ENCODE peak calls at places on chromosome 14, in six cellular contexts. Q is HCT116, J is Panc1, M is OCI-LY7, Z is astrocyte, W is endodermal cell. F is an unnamed sample.

GRCh38 chr14:35196571-35196970 is 74.2 kb downstream of the PRORP start:
- DNase-seq in Q (no peak), J (no peak), M (no peak), Z (no peak), W (no peak), F (no peak)

GRCh38 chr14:63051301-63051700 is 6.0 kb upstream of the KCNH5 start:
- DNase-seq in Q (no peak), J (no peak), M (no peak), Z (no peak), W (no peak), F (no peak)

GRCh38 chr14:94173471-94173884 is 644 bp upstream of the PPP4R4 start:
- DNase-seq in Q (no peak), J (no peak), M (no peak), Z (no peak), W (no peak), F (no peak)

GRCh38 chr14:100640481-100641273 is 53.5 kb upstream of the BEGAIN start:
- DNase-seq in Q (no peak), J (no peak), M (peak), Z (peak), W (no peak), F (peak)

GRCh38 chr14:67358914-67359313 is 690 bp downstream of the ATP6V1D start:
- DNase-seq in Q (no peak), J (no peak), M (no peak), Z (no peak), W (peak), F (no peak)

GRCh38 chr14:29637406-29637805 is 290.2 kb downstream of the PRKD1 start:
- DNase-seq in Q (no peak), J (no peak), M (no peak), Z (peak), W (no peak), F (peak)

GRCh38 chr14:65509842-65510241 is 97.3 kb downstream of the FUT8 start:
- DNase-seq in Q (no peak), J (no peak), M (no peak), Z (no peak), W (no peak), F (no peak)

GRCh38 chr14:77543240-77543551 is 44.6 kb upstream of the ISM2 start:
- DNase-seq in Q (no peak), J (no peak), M (no peak), Z (no peak), W (peak), F (no peak)

GRCh38 chr14:65117795-65118746 is 15.8 kb upstream of the MAX start:
- DNase-seq in Q (no peak), J (no peak), M (no peak), Z (no peak), W (no peak), F (no peak)

GRCh38 chr14:99047436-99048110 is 224.4 kb downstream of the BCL11B start:
- DNase-seq in Q (no peak), J (no peak), M (no peak), Z (peak), W (peak), F (no peak)

GRCh38 chr14:79820866-79821535 is 390.3 kb downstream of the DIO2 start:
- DNase-seq in Q (no peak), J (no peak), M (no peak), Z (no peak), W (no peak), F (no peak)

GRCh38 chr14:76776306-76777251 is 15.3 kb downstream of the VASH1 start:
- DNase-seq in Q (no peak), J (no peak), M (peak), Z (no peak), W (peak), F (no peak)

GRCh38 chr14:99062772-99063418 is 209.1 kb downstream of the BCL11B start:
- DNase-seq in Q (no peak), J (no peak), M (no peak), Z (no peak), W (no peak), F (no peak)

GRCh38 chr14:104582649-104583048 is 3.1 kb downstream of the C14orf180 start:
- DNase-seq in Q (no peak), J (no peak), M (no peak), Z (no peak), W (no peak), F (no peak)

GRCh38 chr14:59582845-59583509 is 6.4 kb upstream of the CCDC175 start:
- DNase-seq in Q (no peak), J (no peak), M (no peak), Z (no peak), W (peak), F (no peak)

GRCh38 chr14:51369814-51370213 is 129.8 kb downstream of the TMX1 start:
- DNase-seq in Q (peak), J (no peak), M (peak), Z (no peak), W (peak), F (no peak)

GRCh38 chr14:54117401-54117800 is 160.8 kb upstream of the BMP4 start:
- DNase-seq in Q (no peak), J (no peak), M (no peak), Z (no peak), W (no peak), F (no peak)

GRCh38 chr14:69055973-69056372 is 76.9 kb upstream of the ACTN1 start:
- DNase-seq in Q (no peak), J (no peak), M (no peak), Z (no peak), W (no peak), F (no peak)
- H3K27ac ChIP-seq in Q (no peak), J (no peak), M (no peak), Z (peak), W (no peak), F (peak)

DNA sequence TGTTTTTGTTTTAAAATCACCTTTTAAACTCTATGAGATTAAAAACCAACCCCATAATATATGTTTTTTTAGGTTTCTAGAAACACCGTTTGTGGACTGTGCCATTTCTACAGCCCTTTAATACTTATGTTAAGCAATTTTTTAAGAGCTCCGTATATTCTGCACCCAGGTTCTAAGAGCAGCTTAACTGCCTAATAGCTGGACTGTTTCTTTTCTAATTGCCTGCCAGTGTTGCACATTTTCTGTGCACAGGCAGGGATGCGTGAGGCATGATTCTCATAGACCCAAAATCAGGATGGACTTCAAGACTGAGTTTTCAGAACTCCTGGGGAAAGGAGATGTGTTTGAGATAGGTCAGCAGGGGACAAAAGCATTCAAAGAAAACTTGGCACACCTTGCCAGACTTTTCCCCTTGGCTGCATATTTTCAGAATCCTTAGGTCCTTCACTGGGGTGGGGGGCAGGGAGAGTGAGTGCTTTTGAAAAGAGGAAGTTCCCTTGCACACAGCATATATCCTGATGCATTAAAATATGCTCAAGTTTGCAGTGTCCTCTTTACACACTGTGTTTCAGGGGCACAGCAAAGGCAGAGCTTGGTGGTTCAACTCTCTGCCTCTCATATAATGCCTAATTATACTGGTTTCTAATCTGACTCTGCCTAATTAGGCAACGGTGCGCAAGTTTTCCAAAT is 27.9 kb downstream of the TMEM30B start:
- DNase-seq in Q (no peak), J (no peak), M (peak), Z (no peak), W (no peak), F (no peak)
- H3K27ac ChIP-seq in Q (no peak), J (no peak), M (peak), Z (no peak), W (no peak), F (peak)

DNA sequence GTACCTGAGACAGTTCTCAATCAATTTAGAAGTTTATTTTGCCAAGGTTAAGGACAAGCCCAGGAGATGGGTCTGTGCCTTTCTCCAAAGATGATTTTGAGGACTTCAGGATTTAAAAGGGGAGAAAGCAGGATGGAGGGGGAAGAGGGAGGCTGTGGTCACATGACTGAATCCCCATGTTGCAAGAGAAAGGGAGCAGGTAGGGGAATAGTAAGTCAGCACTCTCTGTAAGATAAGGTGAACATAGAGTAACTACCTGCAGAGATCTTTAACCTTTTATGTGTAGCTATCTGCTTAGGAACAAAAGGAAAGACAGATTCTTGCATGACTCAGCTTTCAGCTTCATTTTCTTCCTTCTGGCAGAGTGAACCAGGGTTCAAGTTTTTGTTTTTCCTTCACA is 25.9 kb downstream of the DGLUCY start:
- DNase-seq in Q (no peak), J (no peak), M (no peak), Z (no peak), W (no peak), F (no peak)
- H3K27ac ChIP-seq in Q (no peak), J (no peak), M (no peak), Z (no peak), W (no peak), F (no peak)

GRCh38 chr14:93078830-93079229 is 36.9 kb downstream of the ITPK1 start:
- DNase-seq in Q (no peak), J (no peak), M (no peak), Z (peak), W (no peak), F (peak)
- H3K27ac ChIP-seq in Q (no peak), J (no peak), M (no peak), Z (no peak), W (no peak), F (no peak)

DNA sequence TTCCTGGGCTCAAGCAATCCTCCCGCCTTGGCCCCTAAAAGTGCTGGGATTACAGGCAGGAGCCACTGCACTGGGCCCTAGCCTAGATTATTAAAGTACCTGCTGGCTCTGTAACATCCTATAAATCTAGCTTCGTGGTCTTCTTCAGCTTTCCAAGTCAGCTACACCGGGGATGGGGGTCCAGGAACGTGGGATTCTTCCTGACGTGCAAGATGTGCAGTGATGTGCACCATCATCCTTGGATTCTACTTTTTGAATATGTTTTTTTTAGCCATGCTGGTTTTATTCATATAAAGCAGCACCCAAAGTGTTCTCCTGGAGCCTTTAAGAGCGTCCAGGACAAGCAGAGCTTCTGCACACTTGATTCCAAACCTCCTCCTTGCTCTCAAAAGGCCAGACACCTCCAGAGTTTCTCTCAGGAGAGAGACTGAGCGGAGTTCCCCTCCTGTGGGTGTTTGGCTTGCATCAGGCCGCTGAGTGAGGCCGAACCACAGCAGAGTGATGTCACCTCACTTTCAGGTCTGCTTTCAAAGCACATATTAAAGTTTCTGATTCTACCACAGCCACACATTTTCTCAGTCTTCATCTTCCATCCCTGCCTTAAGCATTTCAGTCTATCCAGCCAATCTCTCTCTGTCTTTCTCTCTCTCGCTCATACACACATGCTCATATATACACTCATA is 33.4 kb downstream of the VCPKMT start:
- DNase-seq in Q (no peak), J (no peak), M (peak), Z (peak), W (no peak), F (peak)
- H3K27ac ChIP-seq in Q (no peak), J (no peak), M (no peak), Z (peak), W (no peak), F (no peak)

DNA sequence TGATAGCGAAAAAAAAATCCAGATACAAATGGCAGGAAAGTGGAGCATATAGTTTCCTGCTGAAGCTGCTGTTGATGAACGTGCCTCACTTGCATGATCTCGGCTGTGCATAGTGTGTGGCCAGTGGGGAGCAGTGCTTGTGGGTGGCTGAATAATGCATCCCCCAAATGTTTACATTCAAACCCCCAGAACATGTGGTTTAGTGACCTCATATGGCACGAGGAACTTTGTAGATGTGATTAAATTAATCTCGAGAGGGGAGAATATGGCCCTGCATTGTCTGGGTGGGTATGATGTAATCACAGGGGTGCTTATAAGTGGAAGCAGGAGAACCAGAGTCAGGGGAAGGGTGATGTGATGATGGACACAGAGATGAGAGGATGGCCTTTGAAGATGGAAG is 425.0 kb downstream of the TMEM121 start:
- DNase-seq in Q (no peak), J (no peak), M (no peak), Z (no peak), W (no peak), F (no peak)
- H3K27ac ChIP-seq in Q (no peak), J (no peak), M (no peak), Z (no peak), W (no peak), F (no peak)

DNA sequence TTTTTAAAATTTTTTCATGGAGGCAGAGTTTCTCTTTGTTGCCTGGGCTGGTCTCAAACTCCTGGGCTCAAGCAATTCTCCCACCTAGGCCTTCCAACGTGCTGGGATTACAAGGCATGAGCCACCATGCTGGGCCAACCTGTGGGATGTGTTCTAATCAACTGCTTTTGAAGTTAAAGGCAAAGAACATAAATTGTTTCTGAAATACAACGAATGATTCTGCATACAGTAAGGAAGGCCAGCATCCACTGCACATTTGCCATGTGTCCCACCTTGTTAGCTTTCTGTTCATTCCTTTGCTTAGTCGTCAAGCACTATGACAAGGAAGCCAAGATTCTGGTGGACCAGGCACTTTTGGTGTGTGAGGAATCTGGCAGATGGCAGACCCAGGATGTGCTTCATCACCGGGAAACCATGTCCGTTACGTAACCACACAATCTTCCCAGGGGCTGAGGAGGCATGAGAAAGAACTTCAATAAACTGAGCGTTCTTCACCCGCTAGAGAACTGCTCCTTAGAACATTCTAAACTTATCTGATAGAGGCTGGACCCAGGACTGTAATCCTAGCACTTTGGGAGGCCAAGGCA is 24.5 kb downstream of the MOK start:
- DNase-seq in Q (no peak), J (no peak), M (no peak), Z (peak), W (no peak), F (peak)
- H3K27ac ChIP-seq in Q (peak), J (peak), M (no peak), Z (peak), W (no peak), F (peak)

F was measured in IMR-90.